ENCODE peak calls at places on chromosomes 1 and 21, in ten cellular contexts. One of them, this sample, is unnamed.

GRCh38 chr1:52356818-52357355 is 9.1 kb downstream of the CC2D1B start:
- DNase-seq in bronchial epithelial cell: no peak
- DNase-seq in cardiac muscle cell: no peak
- DNase-seq in ovary: no peak
- DNase-seq in HL-60: no peak
- DNase-seq in right atrium auricular region: no peak
- DNase-seq in lung: no peak
- DNase-seq in heart right ventricle: no peak
- DNase-seq in sigmoid colon: no peak
- DNase-seq in brain microvascular endothelial cell: no peak
- DNase-seq in this sample: no peak

GRCh38 chr1:105399718-105400117 is 1650.0 kb downstream of the AMY1C start:
- DNase-seq in bronchial epithelial cell: no peak
- DNase-seq in cardiac muscle cell: no peak
- DNase-seq in ovary: no peak
- DNase-seq in HL-60: no peak
- DNase-seq in right atrium auricular region: no peak
- DNase-seq in lung: no peak
- DNase-seq in heart right ventricle: no peak
- DNase-seq in sigmoid colon: no peak
- DNase-seq in brain microvascular endothelial cell: no peak
- DNase-seq in this sample: no peak

GRCh38 chr1:32115496-32115895 is 7.6 kb downstream of the KPNA6 start:
- DNase-seq in bronchial epithelial cell: no peak
- DNase-seq in cardiac muscle cell: no peak
- DNase-seq in ovary: no peak
- DNase-seq in HL-60: no peak
- DNase-seq in right atrium auricular region: no peak
- DNase-seq in lung: no peak
- DNase-seq in heart right ventricle: no peak
- DNase-seq in sigmoid colon: no peak
- DNase-seq in brain microvascular endothelial cell: no peak
- DNase-seq in this sample: no peak

GRCh38 chr21:39082656-39083376 is 100.4 kb downstream of the PSMG1 start:
- DNase-seq in bronchial epithelial cell: peak
- DNase-seq in cardiac muscle cell: no peak
- DNase-seq in ovary: no peak
- DNase-seq in HL-60: no peak
- DNase-seq in right atrium auricular region: no peak
- DNase-seq in lung: no peak
- DNase-seq in heart right ventricle: no peak
- DNase-seq in sigmoid colon: no peak
- DNase-seq in brain microvascular endothelial cell: no peak
- DNase-seq in this sample: no peak

GRCh38 chr1:29621826-29622435 is 385.6 kb downstream of the PTPRU start:
- DNase-seq in bronchial epithelial cell: no peak
- DNase-seq in cardiac muscle cell: no peak
- DNase-seq in ovary: no peak
- DNase-seq in HL-60: no peak
- DNase-seq in right atrium auricular region: no peak
- DNase-seq in lung: no peak
- DNase-seq in heart right ventricle: no peak
- DNase-seq in sigmoid colon: no peak
- DNase-seq in brain microvascular endothelial cell: no peak
- DNase-seq in this sample: peak

GRCh38 chr1:22132517-22133235 is 10.2 kb downstream of the WNT4 start:
- DNase-seq in bronchial epithelial cell: peak
- DNase-seq in cardiac muscle cell: no peak
- DNase-seq in ovary: peak
- DNase-seq in HL-60: no peak
- DNase-seq in right atrium auricular region: no peak
- DNase-seq in lung: no peak
- DNase-seq in heart right ventricle: no peak
- DNase-seq in sigmoid colon: no peak
- DNase-seq in brain microvascular endothelial cell: peak
- DNase-seq in this sample: no peak

GRCh38 chr1:206556047-206556747 is 48.9 kb downstream of the RASSF5 start:
- DNase-seq in bronchial epithelial cell: peak
- DNase-seq in cardiac muscle cell: no peak
- DNase-seq in ovary: no peak
- DNase-seq in HL-60: no peak
- DNase-seq in right atrium auricular region: no peak
- DNase-seq in lung: no peak
- DNase-seq in heart right ventricle: no peak
- DNase-seq in sigmoid colon: no peak
- DNase-seq in brain microvascular endothelial cell: no peak
- DNase-seq in this sample: no peak

GRCh38 chr21:38958940-38959685 is 153.4 kb downstream of the ETS2 start:
- DNase-seq in bronchial epithelial cell: peak
- DNase-seq in cardiac muscle cell: no peak
- DNase-seq in ovary: no peak
- DNase-seq in HL-60: peak
- DNase-seq in right atrium auricular region: peak
- DNase-seq in lung: peak
- DNase-seq in heart right ventricle: peak
- DNase-seq in sigmoid colon: peak
- DNase-seq in brain microvascular endothelial cell: peak
- DNase-seq in this sample: no peak

DNA sequence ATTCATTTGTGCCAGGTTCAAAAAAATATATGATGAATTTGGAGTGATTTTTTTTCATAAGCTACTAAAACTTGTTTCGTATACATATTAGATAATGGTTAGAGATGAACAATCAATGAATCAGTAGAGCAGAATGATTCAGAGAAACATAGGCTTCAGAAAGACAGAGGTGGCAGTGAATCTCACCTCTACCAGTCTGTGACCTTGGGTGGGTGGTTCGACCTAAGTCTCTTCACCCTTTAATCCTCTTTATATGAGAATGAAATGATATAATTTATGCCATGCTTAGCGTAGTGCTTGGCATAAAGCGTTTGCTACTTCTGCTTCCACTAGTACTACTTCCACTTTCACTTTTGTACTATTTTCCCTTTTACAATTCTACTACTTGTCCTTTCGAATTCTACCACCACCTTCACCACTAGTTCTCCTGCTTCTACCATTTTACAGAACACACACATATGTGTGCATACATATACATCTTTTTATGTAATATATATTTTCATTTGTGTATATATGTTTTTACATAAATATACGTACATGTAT is 45.1 kb downstream of the FYB2 start:
- DNase-seq in bronchial epithelial cell: no peak
- DNase-seq in cardiac muscle cell: no peak
- DNase-seq in ovary: no peak
- DNase-seq in HL-60: no peak
- DNase-seq in right atrium auricular region: no peak
- DNase-seq in lung: no peak
- DNase-seq in heart right ventricle: no peak
- DNase-seq in sigmoid colon: no peak
- DNase-seq in brain microvascular endothelial cell: no peak
- DNase-seq in this sample: no peak
- H3K4me3 ChIP-seq in bronchial epithelial cell: no peak
- H3K4me3 ChIP-seq in cardiac muscle cell: no peak
- H3K4me3 ChIP-seq in ovary: no peak
- H3K4me3 ChIP-seq in HL-60: peak
- H3K4me3 ChIP-seq in right atrium auricular region: no peak
- H3K4me3 ChIP-seq in lung: no peak
- H3K4me3 ChIP-seq in heart right ventricle: peak
- H3K4me3 ChIP-seq in sigmoid colon: no peak
- H3K4me3 ChIP-seq in brain microvascular endothelial cell: no peak
- H3K4me3 ChIP-seq in this sample: no peak

GRCh38 chr1:34884536-34884935 is 25.0 kb upstream of the SMIM12 start:
- DNase-seq in bronchial epithelial cell: no peak
- DNase-seq in cardiac muscle cell: no peak
- DNase-seq in ovary: no peak
- DNase-seq in HL-60: no peak
- DNase-seq in right atrium auricular region: no peak
- DNase-seq in lung: no peak
- DNase-seq in heart right ventricle: no peak
- DNase-seq in sigmoid colon: no peak
- DNase-seq in brain microvascular endothelial cell: no peak
- DNase-seq in this sample: no peak

GRCh38 chr1:34874581-34874980 is 15.0 kb upstream of the SMIM12 start:
- DNase-seq in bronchial epithelial cell: no peak
- DNase-seq in cardiac muscle cell: no peak
- DNase-seq in ovary: no peak
- DNase-seq in HL-60: no peak
- DNase-seq in right atrium auricular region: no peak
- DNase-seq in lung: no peak
- DNase-seq in heart right ventricle: no peak
- DNase-seq in sigmoid colon: no peak
- DNase-seq in brain microvascular endothelial cell: no peak
- DNase-seq in this sample: no peak

GRCh38 chr1:34884961-34885360 is 25.4 kb upstream of the SMIM12 start:
- DNase-seq in bronchial epithelial cell: no peak
- DNase-seq in cardiac muscle cell: no peak
- DNase-seq in ovary: no peak
- DNase-seq in HL-60: no peak
- DNase-seq in right atrium auricular region: no peak
- DNase-seq in lung: no peak
- DNase-seq in heart right ventricle: no peak
- DNase-seq in sigmoid colon: no peak
- DNase-seq in brain microvascular endothelial cell: no peak
- DNase-seq in this sample: no peak

GRCh38 chr1:34876406-34876805 is 16.9 kb upstream of the SMIM12 start:
- DNase-seq in bronchial epithelial cell: no peak
- DNase-seq in cardiac muscle cell: no peak
- DNase-seq in ovary: no peak
- DNase-seq in HL-60: no peak
- DNase-seq in right atrium auricular region: no peak
- DNase-seq in lung: no peak
- DNase-seq in heart right ventricle: no peak
- DNase-seq in sigmoid colon: no peak
- DNase-seq in brain microvascular endothelial cell: no peak
- DNase-seq in this sample: no peak

GRCh38 chr1:34879230-34879629 is 19.7 kb upstream of the SMIM12 start:
- DNase-seq in bronchial epithelial cell: no peak
- DNase-seq in cardiac muscle cell: no peak
- DNase-seq in ovary: no peak
- DNase-seq in HL-60: no peak
- DNase-seq in right atrium auricular region: no peak
- DNase-seq in lung: no peak
- DNase-seq in heart right ventricle: no peak
- DNase-seq in sigmoid colon: no peak
- DNase-seq in brain microvascular endothelial cell: no peak
- DNase-seq in this sample: no peak
- TF ChIP-seq CTCF in bronchial epithelial cell: no peak
- TF ChIP-seq CTCF in cardiac muscle cell: no peak
- TF ChIP-seq CTCF in ovary: no peak
- TF ChIP-seq CTCF in HL-60: no peak
- TF ChIP-seq CTCF in right atrium auricular region: no peak
- TF ChIP-seq CTCF in lung: no peak
- TF ChIP-seq CTCF in heart right ventricle: no peak
- TF ChIP-seq CTCF in sigmoid colon: no peak
- TF ChIP-seq CTCF in brain microvascular endothelial cell: no peak
- TF ChIP-seq CTCF in this sample: no peak

GRCh38 chr1:147768582-147768981 is 8.2 kb upstream of the GJA5 start:
- DNase-seq in bronchial epithelial cell: no peak
- DNase-seq in cardiac muscle cell: no peak
- DNase-seq in ovary: no peak
- DNase-seq in HL-60: no peak
- DNase-seq in right atrium auricular region: no peak
- DNase-seq in lung: no peak
- DNase-seq in heart right ventricle: no peak
- DNase-seq in sigmoid colon: no peak
- DNase-seq in brain microvascular endothelial cell: no peak
- DNase-seq in this sample: no peak

GRCh38 chr1:147771216-147772125 is 11.1 kb upstream of the GJA5 start:
- DNase-seq in bronchial epithelial cell: peak
- DNase-seq in cardiac muscle cell: no peak
- DNase-seq in ovary: no peak
- DNase-seq in HL-60: no peak
- DNase-seq in right atrium auricular region: no peak
- DNase-seq in lung: no peak
- DNase-seq in heart right ventricle: peak
- DNase-seq in sigmoid colon: no peak
- DNase-seq in brain microvascular endothelial cell: no peak
- DNase-seq in this sample: no peak

GRCh38 chr1:147773215-147773715 is 12.9 kb upstream of the GJA5 start:
- DNase-seq in bronchial epithelial cell: no peak
- DNase-seq in cardiac muscle cell: no peak
- DNase-seq in ovary: no peak
- DNase-seq in HL-60: no peak
- DNase-seq in right atrium auricular region: no peak
- DNase-seq in lung: no peak
- DNase-seq in heart right ventricle: no peak
- DNase-seq in sigmoid colon: no peak
- DNase-seq in brain microvascular endothelial cell: no peak
- DNase-seq in this sample: no peak

GRCh38 chr1:147769107-147769506 is 8.7 kb upstream of the GJA5 start:
- DNase-seq in bronchial epithelial cell: peak
- DNase-seq in cardiac muscle cell: no peak
- DNase-seq in ovary: no peak
- DNase-seq in HL-60: no peak
- DNase-seq in right atrium auricular region: no peak
- DNase-seq in lung: no peak
- DNase-seq in heart right ventricle: no peak
- DNase-seq in sigmoid colon: no peak
- DNase-seq in brain microvascular endothelial cell: no peak
- DNase-seq in this sample: no peak

DNA sequence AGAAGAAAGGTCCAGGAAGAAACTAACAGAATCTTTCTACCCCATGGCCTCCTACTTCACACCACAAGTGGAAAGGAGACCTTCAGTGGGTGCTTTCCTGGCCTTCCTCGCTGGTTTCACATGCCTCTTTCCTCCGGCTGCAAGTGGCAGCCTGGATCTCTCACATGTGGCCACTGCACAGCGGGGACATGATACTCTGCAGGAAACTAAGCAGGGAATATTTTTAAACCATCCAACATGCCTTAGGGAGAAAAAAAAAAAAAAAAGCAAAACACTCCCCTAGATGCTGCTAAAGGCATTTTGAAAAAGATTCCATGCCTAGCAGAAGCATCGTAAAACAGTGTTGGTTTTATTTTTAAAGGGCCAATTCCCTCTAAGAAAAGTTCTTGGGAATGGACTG is 12.1 kb upstream of the GJA5 start:
- DNase-seq in bronchial epithelial cell: no peak
- DNase-seq in cardiac muscle cell: no peak
- DNase-seq in ovary: no peak
- DNase-seq in HL-60: no peak
- DNase-seq in right atrium auricular region: no peak
- DNase-seq in lung: no peak
- DNase-seq in heart right ventricle: no peak
- DNase-seq in sigmoid colon: no peak
- DNase-seq in brain microvascular endothelial cell: no peak
- DNase-seq in this sample: no peak
- H3K4me3 ChIP-seq in bronchial epithelial cell: no peak
- H3K4me3 ChIP-seq in cardiac muscle cell: no peak
- H3K4me3 ChIP-seq in ovary: no peak
- H3K4me3 ChIP-seq in HL-60: no peak
- H3K4me3 ChIP-seq in right atrium auricular region: peak
- H3K4me3 ChIP-seq in lung: no peak
- H3K4me3 ChIP-seq in heart right ventricle: peak
- H3K4me3 ChIP-seq in sigmoid colon: no peak
- H3K4me3 ChIP-seq in brain microvascular endothelial cell: no peak
- H3K4me3 ChIP-seq in this sample: peak

DNA sequence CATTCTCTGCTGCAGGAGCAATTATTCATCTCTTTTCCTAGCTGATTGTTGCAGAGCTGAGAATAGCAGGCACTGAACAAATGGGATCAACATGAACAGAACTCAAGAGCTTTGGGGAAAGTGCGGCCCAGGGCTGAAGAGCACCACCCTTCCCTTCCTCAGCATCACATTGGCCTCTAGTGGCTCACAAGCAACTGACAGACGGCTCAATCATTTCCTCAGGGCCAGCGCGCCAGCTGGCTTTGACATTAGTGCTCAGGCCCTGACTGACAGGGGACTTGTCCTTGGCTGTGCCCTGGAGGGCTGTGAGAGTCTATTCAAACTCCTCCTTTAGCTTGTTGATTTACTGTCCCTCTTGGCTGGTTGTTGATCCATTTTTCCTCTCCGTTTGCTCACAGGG is 295.4 kb downstream of the HLX start:
- DNase-seq in bronchial epithelial cell: no peak
- DNase-seq in cardiac muscle cell: peak
- DNase-seq in ovary: no peak
- DNase-seq in HL-60: no peak
- DNase-seq in right atrium auricular region: peak
- DNase-seq in lung: no peak
- DNase-seq in heart right ventricle: peak
- DNase-seq in sigmoid colon: no peak
- DNase-seq in brain microvascular endothelial cell: no peak
- DNase-seq in this sample: no peak
- TF ChIP-seq CTCF in bronchial epithelial cell: no peak
- TF ChIP-seq CTCF in cardiac muscle cell: no peak
- TF ChIP-seq CTCF in ovary: no peak
- TF ChIP-seq CTCF in HL-60: no peak
- TF ChIP-seq CTCF in right atrium auricular region: peak
- TF ChIP-seq CTCF in lung: no peak
- TF ChIP-seq CTCF in heart right ventricle: peak
- TF ChIP-seq CTCF in sigmoid colon: no peak
- TF ChIP-seq CTCF in brain microvascular endothelial cell: peak
- TF ChIP-seq CTCF in this sample: peak